ENCODE peak calls at places on chromosomes 1 and 21, in four cellular contexts. K is K562, A is H1, D is GM12878. F is an unnamed sample.
A peak's percentile ranks its signal among the peaks of the same experiment; 100 is the strongest.

GRCh38 chr1:238562376-238562775 is 671.7 kb upstream of the ZP4 start:
- DNase-seq in K (no peak), A (no peak), D (no peak), F (no peak)

GRCh38 chr1:78091215-78091813 is 45.5 kb downstream of the GIPC2 start:
- DNase-seq in K (peak; percentile 89), A (no peak), D (no peak), F (no peak)

GRCh38 chr21:38165466-38166213 is 91.2 kb upstream of the KCNJ15 start:
- DNase-seq in K (no peak), A (no peak), D (no peak), F (peak; percentile 26)

GRCh38 chr1:171217658-171218443 is 30.4 kb upstream of the FMO1 start:
- DNase-seq in K (no peak), A (no peak), D (no peak), F (no peak)

GRCh38 chr1:229509576-229509975 is 1.4 kb upstream of the NUP133 start:
- DNase-seq in K (peak; percentile 20), A (no peak), D (no peak), F (no peak)

GRCh38 chr1:228039504-228039903 is 32.7 kb downstream of the WNT3A start:
- DNase-seq in K (no peak), A (no peak), D (no peak), F (no peak)

GRCh38 chr1:197180252-197180878 is 33.9 kb upstream of the ASPM start:
- DNase-seq in K (peak; percentile 56), A (no peak), D (no peak), F (peak; percentile 38)

GRCh38 chr1:20072771-20073170 is 2.8 kb downstream of the PLA2G5 start:
- DNase-seq in K (no peak), A (no peak), D (no peak), F (no peak)

GRCh38 chr1:205348559-205349477 is 7.9 kb downstream of the KLHDC8A start:
- DNase-seq in K (no peak), A (no peak), D (no peak), F (no peak)

GRCh38 chr1:25427696-25428095 is 3.0 kb upstream of the MACO1 start:
- DNase-seq in K (no peak), A (no peak), D (no peak), F (no peak)
- TF ChIP-seq NRF1 in K (no peak), A (no peak), D (no peak), F (no peak)

GRCh38 chr1:207316141-207316540 is 5.3 kb upstream of the CD55 start:
- DNase-seq in K (no peak), A (no peak), D (no peak), F (no peak)
- TF ChIP-seq USF2 in K (no peak), A (no peak), D (no peak), F (no peak)

GRCh38 chr1:36764796-36765195 is 269.5 kb downstream of the GRIK3 start:
- DNase-seq in K (no peak), A (no peak), D (no peak), F (peak; percentile 42)
- TF ChIP-seq GABPA in K (no peak), A (no peak), D (no peak), F (no peak)

DNA sequence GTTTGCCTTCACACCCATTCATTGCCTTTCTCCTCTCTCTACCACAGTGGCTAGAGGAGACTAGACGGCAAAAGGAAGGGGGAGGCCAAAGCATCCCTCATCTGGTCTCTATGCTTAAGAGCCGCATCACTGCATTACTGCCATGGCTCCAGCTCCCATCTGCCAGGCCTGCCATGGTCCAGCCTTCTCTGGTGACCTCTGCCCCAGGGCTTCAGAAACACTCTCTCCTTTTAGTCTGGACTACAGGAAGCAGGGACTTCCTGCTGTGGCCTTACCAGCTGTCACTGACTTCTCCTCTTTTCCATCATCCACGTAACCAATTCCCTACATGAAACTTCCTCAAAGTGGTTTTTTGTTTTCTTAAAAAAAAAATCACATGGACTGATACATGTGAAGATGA is 323.1 kb upstream of the NFIA start:
- DNase-seq in K (no peak), A (no peak), D (no peak), F (peak; percentile 10)
- TF ChIP-seq NRF1 in K (no peak), A (no peak), D (no peak), F (no peak)

DNA sequence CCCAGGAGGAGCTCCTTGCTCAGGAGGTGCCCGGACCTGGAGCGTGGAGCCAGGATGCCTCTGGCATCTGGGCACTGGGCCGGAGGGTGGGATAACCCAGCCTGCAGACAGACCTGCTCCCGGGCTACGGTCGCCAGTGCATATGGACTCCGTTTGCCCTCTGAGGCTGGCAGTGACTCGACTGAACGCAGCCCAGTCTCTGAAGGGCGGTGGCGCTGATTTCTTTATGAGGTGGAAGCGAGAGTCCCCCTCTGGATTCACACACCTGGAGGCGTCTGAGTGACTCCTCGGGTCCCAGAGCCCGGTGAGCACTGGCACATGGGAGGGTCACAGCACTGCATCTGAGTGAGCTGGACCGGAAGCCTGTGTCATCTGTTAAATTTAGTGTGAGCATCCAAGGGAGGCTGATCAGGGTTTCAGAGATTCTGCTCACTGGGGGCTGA is 60.5 kb upstream of the TTC34 start:
- DNase-seq in K (no peak), A (no peak), D (no peak), F (no peak)
- TF ChIP-seq USF2 in K (no peak), A (no peak), D (no peak), F (no peak)

F was measured in SK-N-SH.